ENCODE peak calls at places on chromosomes 1 and 21, in nine cellular contexts. X is K562, U is A549, K is HCT116, P is HL-60, O is Panc1, M is SK-N-SH, V is HepG2, W is GM12878. F is an unnamed sample.

GRCh38 chr1:89978763-89979162 is 16.1 kb upstream of the ZNF326 start:
- DNase-seq in X (no peak), U (no peak), K (no peak), P (no peak), O (no peak), M (no peak), V (no peak), W (no peak), F (no peak)

GRCh38 chr21:35637431-35637830 is 422.9 kb downstream of the SETD4 start:
- DNase-seq in X (no peak), U (no peak), K (no peak), P (no peak), O (no peak), M (no peak), V (no peak), W (no peak), F (no peak)

GRCh38 chr1:246450485-246451251 is 56.4 kb downstream of the SMYD3 start:
- DNase-seq in X (peak), U (peak), K (peak), P (no peak), O (peak), M (peak), V (peak), W (no peak), F (peak)

GRCh38 chr1:27392778-27393635 is 585 bp downstream of the GPR3 start:
- DNase-seq in X (peak), U (peak), K (no peak), P (no peak), O (no peak), M (peak), V (no peak), W (no peak), F (peak)

GRCh38 chr1:16248603-16249534 is 11.9 kb upstream of the CPLANE2 start:
- DNase-seq in X (peak), U (no peak), K (peak), P (no peak), O (no peak), M (peak), V (no peak), W (peak), F (no peak)

GRCh38 chr1:5390497-5390896 is 601.7 kb downstream of the NPHP4 start:
- DNase-seq in X (no peak), U (no peak), K (no peak), P (no peak), O (no peak), M (no peak), V (no peak), W (no peak), F (no peak)

GRCh38 chr1:243930822-243931671 is 81.0 kb upstream of the AKT3 start:
- DNase-seq in X (no peak), U (no peak), K (no peak), P (no peak), O (no peak), M (no peak), V (no peak), W (no peak), F (peak)

GRCh38 chr1:46822248-46822826 is 23.5 kb downstream of the CYP4B1 start:
- DNase-seq in X (no peak), U (no peak), K (no peak), P (no peak), O (no peak), M (no peak), V (no peak), W (no peak), F (peak)

GRCh38 chr21:35475006-35475405 is 425.9 kb upstream of the RUNX1 start:
- DNase-seq in X (no peak), U (no peak), K (no peak), P (no peak), O (no peak), M (no peak), V (no peak), W (no peak), F (no peak)

GRCh38 chr1:226029093-226029496 is 30.0 kb upstream of the SDE2 start:
- DNase-seq in X (peak), U (no peak), K (no peak), P (no peak), O (no peak), M (no peak), V (peak), W (peak), F (no peak)

GRCh38 chr1:116203936-116204335 is 92.7 kb downstream of the MAB21L3 start:
- DNase-seq in X (no peak), U (no peak), K (no peak), P (no peak), O (no peak), M (no peak), V (no peak), W (no peak), F (no peak)

GRCh38 chr1:21020151-21020550 is 156.5 kb downstream of the EIF4G3 start:
- DNase-seq in X (no peak), U (no peak), K (no peak), P (no peak), O (no peak), M (no peak), V (no peak), W (no peak), F (no peak)
- TF ChIP-seq REST in X (no peak), U (no peak), K (no peak), P (no peak), O (no peak), M (no peak), V (no peak), W (no peak), F (no peak)

GRCh38 chr1:9065213-9065751 is 4.2 kb downstream of the SLC2A5 start:
- DNase-seq in X (no peak), U (no peak), K (no peak), P (no peak), O (no peak), M (no peak), V (no peak), W (no peak), F (no peak)

GRCh38 chr1:9068971-9069323 is 488 bp downstream of the SLC2A5 start:
- DNase-seq in X (no peak), U (no peak), K (no peak), P (no peak), O (no peak), M (no peak), V (no peak), W (peak), F (no peak)

GRCh38 chr1:9069324-9070100 is at the start of gene SLC2A5:
- DNase-seq in X (no peak), U (no peak), K (no peak), P (peak), O (no peak), M (no peak), V (no peak), W (peak), F (no peak)

GRCh38 chr1:9070421-9071015 is 1.1 kb upstream of the SLC2A5 start:
- DNase-seq in X (no peak), U (no peak), K (no peak), P (no peak), O (no peak), M (no peak), V (no peak), W (no peak), F (no peak)

DNA sequence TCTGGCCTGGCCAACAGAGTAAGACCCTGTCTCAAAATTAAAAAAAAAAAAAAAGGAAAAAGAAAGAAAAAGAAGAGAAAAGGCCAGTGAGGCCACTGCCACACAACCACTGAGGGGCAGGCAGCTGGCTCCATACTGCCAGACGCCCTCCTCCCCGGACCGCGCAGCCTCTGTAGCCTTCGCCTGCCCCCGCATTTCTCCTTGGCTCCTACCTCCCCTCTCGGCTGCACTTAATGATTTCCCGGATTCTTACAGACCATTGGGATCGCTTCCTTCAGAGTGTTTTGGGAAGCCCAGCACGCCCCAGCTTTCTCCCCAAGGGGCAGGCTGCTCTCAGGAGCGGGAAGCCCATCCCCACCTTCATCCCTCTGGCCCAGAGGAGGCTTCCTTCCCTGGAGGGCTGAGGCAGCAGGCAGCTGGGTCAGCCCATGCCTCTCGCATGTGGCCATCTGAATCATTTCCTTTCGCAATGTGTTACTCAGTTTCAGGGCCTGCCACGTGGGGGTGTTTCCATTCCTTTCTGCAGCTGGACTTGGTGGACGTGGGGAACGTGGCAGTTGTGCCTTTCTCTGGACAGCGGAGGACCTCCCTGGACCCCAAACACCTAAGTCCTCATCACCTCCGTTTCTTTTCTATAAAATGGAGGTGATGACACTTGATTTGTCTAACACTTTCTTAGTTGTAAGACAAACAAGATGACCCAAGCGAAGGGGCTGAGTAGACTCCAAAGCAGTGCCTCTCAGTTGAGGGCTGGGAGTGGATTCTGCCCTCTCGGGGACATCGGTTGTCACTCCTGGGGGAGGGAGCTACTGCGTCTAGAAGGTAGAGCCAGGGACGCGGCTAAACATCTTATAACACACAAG is 2.3 kb downstream of the SLC2A5 start:
- DNase-seq in X (peak), U (no peak), K (no peak), P (peak), O (peak), M (no peak), V (peak), W (no peak), F (no peak)
- TF ChIP-seq REST in X (no peak), U (no peak), K (no peak), P (no peak), O (no peak), M (no peak), V (no peak), W (no peak), F (no peak)

DNA sequence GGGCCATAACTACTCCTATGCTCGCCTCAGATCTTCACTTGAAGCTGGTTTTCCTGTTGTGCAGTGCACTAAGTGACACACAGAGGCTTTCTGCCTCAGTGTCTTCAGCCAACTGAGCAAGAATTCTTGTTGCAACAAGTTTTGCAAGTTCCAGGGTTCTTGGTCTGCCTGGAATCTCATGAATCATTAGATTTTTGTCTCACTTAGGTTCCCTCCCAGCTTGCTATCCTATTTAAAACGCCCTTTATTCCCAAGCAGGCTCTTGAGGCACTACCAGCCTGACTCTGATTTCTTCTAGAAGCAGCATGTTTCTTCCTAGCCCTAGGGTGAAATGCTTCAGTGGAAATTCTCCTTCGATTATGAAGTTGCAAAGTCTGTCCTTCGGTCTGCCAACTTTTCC is 158.8 kb downstream of the C1orf21 start:
- DNase-seq in X (no peak), U (no peak), K (no peak), P (no peak), O (no peak), M (no peak), V (no peak), W (no peak), F (no peak)
- TF ChIP-seq REST in X (no peak), U (no peak), K (no peak), P (no peak), O (no peak), M (no peak), V (no peak), W (no peak), F (no peak)

GRCh38 chr1:30722175-30722537 is 1.2 kb downstream of the MATN1 start:
- DNase-seq in X (no peak), U (no peak), K (no peak), P (no peak), O (no peak), M (no peak), V (no peak), W (no peak), F (no peak)
- TF ChIP-seq REST in X (no peak), U (no peak), K (no peak), P (no peak), O (no peak), M (no peak), V (no peak), W (no peak), F (no peak)

DNA sequence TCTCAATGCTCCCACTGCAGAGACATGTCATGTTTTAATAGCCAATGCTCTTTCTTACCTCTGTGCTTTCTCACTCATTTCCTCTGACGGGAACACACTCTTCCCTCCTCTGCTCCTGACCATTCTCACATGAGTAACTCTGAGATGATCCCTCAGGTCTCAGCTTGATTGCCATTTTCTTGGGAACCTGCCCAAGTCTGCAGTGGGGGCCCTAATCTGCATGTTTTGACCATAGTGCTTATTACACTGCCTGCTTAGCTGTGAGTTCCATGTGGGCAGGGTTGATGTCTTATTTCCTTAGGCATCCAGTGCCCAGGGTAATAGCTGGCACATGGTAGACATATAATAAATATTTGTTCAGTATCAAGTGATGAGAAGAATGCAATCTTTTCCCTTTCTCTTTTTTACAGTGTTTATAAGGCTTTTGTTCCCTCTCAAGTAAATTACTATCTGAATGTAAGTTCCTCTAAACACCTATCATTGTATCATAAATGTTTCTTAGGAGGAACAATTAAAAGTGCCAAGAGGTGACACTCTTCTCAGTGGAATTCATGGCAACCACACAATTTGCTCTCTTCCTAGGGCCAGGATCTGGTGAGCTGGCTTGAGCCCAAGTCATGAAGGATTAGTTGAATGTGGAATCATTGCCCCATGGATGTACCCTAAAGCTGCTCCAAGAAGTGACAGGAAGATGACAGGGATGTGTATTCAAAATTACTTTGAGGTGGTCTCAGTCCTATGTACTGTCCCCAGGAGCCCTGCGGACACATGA is 485.4 kb upstream of the USP24 start:
- DNase-seq in X (no peak), U (no peak), K (no peak), P (no peak), O (no peak), M (no peak), V (no peak), W (no peak), F (no peak)
- TF ChIP-seq REST in X (no peak), U (no peak), K (no peak), P (no peak), O (no peak), M (no peak), V (no peak), W (no peak), F (no peak)

GRCh38 chr1:167447521-167448136 is 70.7 kb downstream of the CD247 start:
- DNase-seq in X (peak), U (peak), K (peak), P (peak), O (peak), M (no peak), V (no peak), W (no peak), F (peak)

GRCh38 chr1:167453156-167453555 is 65.2 kb downstream of the CD247 start:
- DNase-seq in X (no peak), U (no peak), K (no peak), P (no peak), O (no peak), M (no peak), V (no peak), W (no peak), F (no peak)

GRCh38 chr1:167452483-167452882 is 65.8 kb downstream of the CD247 start:
- DNase-seq in X (no peak), U (no peak), K (no peak), P (no peak), O (no peak), M (no peak), V (no peak), W (no peak), F (no peak)

GRCh38 chr1:167454304-167454928 is 63.9 kb downstream of the CD247 start:
- DNase-seq in X (no peak), U (peak), K (no peak), P (no peak), O (no peak), M (no peak), V (no peak), W (no peak), F (peak)

GRCh38 chr1:167450843-167451242 is 67.5 kb downstream of the CD247 start:
- DNase-seq in X (no peak), U (no peak), K (no peak), P (no peak), O (no peak), M (no peak), V (no peak), W (no peak), F (no peak)
- TF ChIP-seq REST in X (no peak), U (no peak), K (no peak), P (no peak), O (no peak), M (no peak), V (no peak), W (no peak), F (no peak)

DNA sequence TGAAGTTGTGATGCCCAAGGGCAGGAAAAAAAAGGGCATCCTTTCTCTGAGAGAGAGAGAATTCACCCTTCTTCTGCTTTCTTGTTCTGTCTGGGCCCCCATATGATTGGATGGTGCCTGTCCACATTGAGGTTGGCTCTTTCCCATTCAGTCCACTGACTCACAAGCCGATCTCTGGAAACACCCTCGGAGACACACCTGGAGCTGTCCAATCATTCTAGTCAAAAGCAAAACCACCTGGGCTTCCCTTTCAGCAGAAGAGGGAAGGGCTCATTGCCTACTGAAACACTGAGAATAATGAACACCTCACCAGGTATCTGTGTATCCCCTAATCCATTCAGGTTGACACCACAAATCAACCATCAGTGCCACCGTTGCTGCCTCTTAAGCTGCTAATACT is 103.7 kb upstream of the GNG12 start:
- DNase-seq in X (no peak), U (no peak), K (no peak), P (no peak), O (no peak), M (no peak), V (no peak), W (no peak), F (no peak)
- TF ChIP-seq REST in X (no peak), U (no peak), K (no peak), P (no peak), O (no peak), M (no peak), V (no peak), W (no peak), F (no peak)

GRCh38 chr1:39696448-39696847 is 5.2 kb upstream of the HPCAL4 start:
- DNase-seq in X (no peak), U (no peak), K (no peak), P (no peak), O (no peak), M (no peak), V (no peak), W (no peak), F (no peak)

GRCh38 chr1:39691383-39692151 is at the start of gene HPCAL4:
- DNase-seq in X (peak), U (peak), K (peak), P (no peak), O (no peak), M (peak), V (peak), W (no peak), F (peak)

GRCh38 chr1:39692152-39693064 is 1.2 kb upstream of the HPCAL4 start:
- DNase-seq in X (no peak), U (no peak), K (no peak), P (no peak), O (no peak), M (peak), V (no peak), W (no peak), F (peak)

GRCh38 chr1:39694026-39694425 is 2.8 kb upstream of the HPCAL4 start:
- DNase-seq in X (no peak), U (no peak), K (no peak), P (no peak), O (no peak), M (no peak), V (no peak), W (no peak), F (no peak)

DNA sequence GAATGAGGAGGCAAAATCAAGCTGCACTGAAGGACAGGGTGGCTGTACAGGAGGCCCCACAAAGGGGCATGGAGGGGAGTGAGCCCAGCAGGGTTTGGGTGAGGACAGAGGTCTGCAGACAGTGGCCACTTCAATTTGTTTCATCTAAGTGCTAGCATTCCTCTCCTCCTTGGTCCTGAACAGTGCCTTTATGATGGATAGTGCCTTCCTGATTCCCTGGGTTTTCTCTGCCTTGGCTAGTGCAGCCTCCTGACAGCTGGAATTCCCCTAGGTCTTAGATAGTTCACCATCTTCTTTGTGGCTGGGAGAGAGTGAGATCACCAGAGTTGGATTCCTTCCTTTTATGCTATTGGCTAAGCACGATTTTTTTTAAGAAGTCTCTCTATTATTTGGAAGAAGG is 3.8 kb upstream of the HPCAL4 start:
- DNase-seq in X (no peak), U (no peak), K (no peak), P (no peak), O (no peak), M (no peak), V (no peak), W (no peak), F (peak)
- TF ChIP-seq REST in X (no peak), U (no peak), K (no peak), P (no peak), O (no peak), M (no peak), V (no peak), W (no peak), F (no peak)

GRCh38 chr1:219564072-219564471 is 48.8 kb downstream of the ZC3H11B start:
- DNase-seq in X (no peak), U (no peak), K (no peak), P (no peak), O (no peak), M (no peak), V (peak), W (no peak), F (no peak)
- TF ChIP-seq REST in X (no peak), U (no peak), K (no peak), P (no peak), O (no peak), M (no peak), V (no peak), W (no peak), F (no peak)